ENCODE peak calls at places on chromosomes 11 and 22, in five cellular contexts. One of them, this sample, is unnamed.

GRCh38 chr11:65528819-65529350 is 4.0 kb downstream of the SCYL1 start:
- DNase-seq in CD4-positive, alpha-beta T cell: no peak
- DNase-seq in testis: no peak
- DNase-seq in spleen: no peak
- DNase-seq in endodermal cell: no peak
- DNase-seq in this sample: no peak

GRCh38 chr11:90737328-90738050 is 514.6 kb upstream of the CHORDC1 start:
- DNase-seq in spleen: no peak
- DNase-seq in testis: no peak
- DNase-seq in endodermal cell: peak; percentile 48
- DNase-seq in CD4-positive, alpha-beta T cell: no peak
- DNase-seq in this sample: no peak

GRCh38 chr11:122167100-122167499 is 51.1 kb upstream of the BLID start:
- DNase-seq in endodermal cell: no peak
- DNase-seq in spleen: no peak
- DNase-seq in CD4-positive, alpha-beta T cell: no peak
- DNase-seq in testis: no peak
- DNase-seq in this sample: no peak

GRCh38 chr22:21455334-21456089 is 11.7 kb upstream of the TMEM191C start:
- DNase-seq in CD4-positive, alpha-beta T cell: no peak
- DNase-seq in spleen: peak; percentile 63
- DNase-seq in testis: no peak
- DNase-seq in endodermal cell: peak; percentile 50
- DNase-seq in this sample: no peak

GRCh38 chr22:46007003-46007847 is 30.3 kb upstream of the WNT7B start:
- DNase-seq in CD4-positive, alpha-beta T cell: no peak
- DNase-seq in endodermal cell: no peak
- DNase-seq in testis: peak; percentile 50
- DNase-seq in spleen: peak; percentile 89
- DNase-seq in this sample: no peak

GRCh38 chr11:115193931-115194797 is 310.1 kb downstream of the CADM1 start:
- DNase-seq in testis: peak; percentile 63
- DNase-seq in endodermal cell: no peak
- DNase-seq in spleen: no peak
- DNase-seq in CD4-positive, alpha-beta T cell: no peak
- DNase-seq in this sample: no peak

GRCh38 chr11:71184421-71185210 is 67.8 kb downstream of the SHANK2 start:
- DNase-seq in spleen: peak; percentile 55
- DNase-seq in testis: no peak
- DNase-seq in endodermal cell: no peak
- DNase-seq in CD4-positive, alpha-beta T cell: no peak
- DNase-seq in this sample: no peak

GRCh38 chr11:14620027-14620511 is 23.5 kb upstream of the PDE3B start:
- DNase-seq in testis: no peak
- DNase-seq in CD4-positive, alpha-beta T cell: no peak
- DNase-seq in endodermal cell: no peak
- DNase-seq in spleen: no peak
- DNase-seq in this sample: no peak

GRCh38 chr11:28833670-28834069 is 725.5 kb downstream of the METTL15 start:
- DNase-seq in CD4-positive, alpha-beta T cell: no peak
- DNase-seq in endodermal cell: no peak
- DNase-seq in testis: no peak
- DNase-seq in spleen: no peak
- DNase-seq in this sample: no peak

GRCh38 chr11:114076974-114077373 is 17.5 kb downstream of the ZBTB16 start:
- DNase-seq in endodermal cell: peak; percentile 58
- DNase-seq in CD4-positive, alpha-beta T cell: no peak
- DNase-seq in spleen: no peak
- DNase-seq in testis: no peak
- DNase-seq in this sample: no peak

GRCh38 chr11:116454951-116455350 is 317.8 kb downstream of the BUD13 start:
- DNase-seq in spleen: no peak
- DNase-seq in testis: no peak
- DNase-seq in endodermal cell: no peak
- DNase-seq in CD4-positive, alpha-beta T cell: no peak
- DNase-seq in this sample: no peak

GRCh38 chr11:119572481-119573424 is 149.8 kb upstream of the THY1 start:
- DNase-seq in endodermal cell: peak; percentile 75
- DNase-seq in CD4-positive, alpha-beta T cell: no peak
- DNase-seq in testis: no peak
- DNase-seq in spleen: no peak
- DNase-seq in this sample: no peak

GRCh38 chr22:46604306-46604690 is 15.9 kb upstream of the GRAMD4 start:
- DNase-seq in spleen: no peak
- DNase-seq in CD4-positive, alpha-beta T cell: no peak
- DNase-seq in endodermal cell: no peak
- DNase-seq in testis: peak; percentile 51
- DNase-seq in this sample: no peak

GRCh38 chr22:24836282-24836681 is 30.3 kb downstream of the SGSM1 start:
- DNase-seq in testis: no peak
- DNase-seq in CD4-positive, alpha-beta T cell: no peak
- DNase-seq in endodermal cell: no peak
- DNase-seq in spleen: no peak
- DNase-seq in this sample: no peak

GRCh38 chr11:61891331-61892084 is at the start of gene FADS3:
- DNase-seq in CD4-positive, alpha-beta T cell: peak; percentile 22
- DNase-seq in spleen: peak; percentile 94
- DNase-seq in testis: peak; percentile 88
- DNase-seq in endodermal cell: peak; percentile 96
- DNase-seq in this sample: peak; percentile 70

GRCh38 chr22:45218974-45219373 is 21.7 kb downstream of the KIAA0930 start:
- DNase-seq in spleen: no peak
- DNase-seq in testis: no peak
- DNase-seq in CD4-positive, alpha-beta T cell: no peak
- DNase-seq in endodermal cell: no peak
- DNase-seq in this sample: no peak

GRCh38 chr11:31809857-31810778 is 1.0 kb downstream of the PAX6 start:
- DNase-seq in endodermal cell: peak; percentile 85
- DNase-seq in spleen: peak; percentile 76
- DNase-seq in CD4-positive, alpha-beta T cell: no peak
- DNase-seq in testis: no peak
- DNase-seq in this sample: no peak

GRCh38 chr11:67033661-67034166 is 10.8 kb downstream of the SYT12 start:
- DNase-seq in endodermal cell: peak; percentile 24
- DNase-seq in testis: no peak
- DNase-seq in CD4-positive, alpha-beta T cell: no peak
- DNase-seq in spleen: no peak
- DNase-seq in this sample: no peak

GRCh38 chr22:21009638-21010425 is 5.1 kb upstream of the P2RX6 start:
- DNase-seq in CD4-positive, alpha-beta T cell: no peak
- DNase-seq in endodermal cell: peak; percentile 85
- DNase-seq in spleen: no peak
- DNase-seq in testis: peak; percentile 66
- DNase-seq in this sample: no peak

GRCh38 chr22:49331223-49331815 is 496.4 kb downstream of the BRD1 start:
- DNase-seq in testis: no peak
- DNase-seq in CD4-positive, alpha-beta T cell: no peak
- DNase-seq in endodermal cell: peak; percentile 13
- DNase-seq in spleen: peak; percentile 43
- DNase-seq in this sample: no peak

GRCh38 chr22:30025187-30025586 is 55.1 kb upstream of the HORMAD2 start:
- DNase-seq in endodermal cell: no peak
- DNase-seq in spleen: no peak
- DNase-seq in testis: no peak
- DNase-seq in CD4-positive, alpha-beta T cell: no peak
- DNase-seq in this sample: no peak

GRCh38 chr11:96114178-96115070 is 190.5 kb upstream of the MTMR2 start:
- DNase-seq in spleen: no peak
- DNase-seq in testis: no peak
- DNase-seq in endodermal cell: no peak
- DNase-seq in CD4-positive, alpha-beta T cell: no peak
- DNase-seq in this sample: no peak

GRCh38 chr22:24521791-24522245 is 26.7 kb downstream of the UPB1 start:
- DNase-seq in spleen: no peak
- DNase-seq in testis: peak; percentile 28
- DNase-seq in CD4-positive, alpha-beta T cell: no peak
- DNase-seq in endodermal cell: peak; percentile 92
- DNase-seq in this sample: no peak

GRCh38 chr11:43983221-43983795 is 40.9 kb downstream of the C11orf96 start:
- DNase-seq in CD4-positive, alpha-beta T cell: no peak
- DNase-seq in spleen: no peak
- DNase-seq in endodermal cell: no peak
- DNase-seq in testis: no peak
- DNase-seq in this sample: no peak

GRCh38 chr11:43984039-43984438 is 41.6 kb downstream of the C11orf96 start:
- DNase-seq in testis: no peak
- DNase-seq in CD4-positive, alpha-beta T cell: no peak
- DNase-seq in spleen: no peak
- DNase-seq in endodermal cell: no peak
- DNase-seq in this sample: no peak

GRCh38 chr11:43985386-43985752 is 42.9 kb downstream of the C11orf96 start:
- DNase-seq in testis: no peak
- DNase-seq in CD4-positive, alpha-beta T cell: no peak
- DNase-seq in spleen: no peak
- DNase-seq in endodermal cell: no peak
- DNase-seq in this sample: no peak

GRCh38 chr11:43986327-43986726 is 43.9 kb downstream of the C11orf96 start:
- DNase-seq in CD4-positive, alpha-beta T cell: no peak
- DNase-seq in endodermal cell: no peak
- DNase-seq in spleen: no peak
- DNase-seq in testis: no peak
- DNase-seq in this sample: no peak

DNA sequence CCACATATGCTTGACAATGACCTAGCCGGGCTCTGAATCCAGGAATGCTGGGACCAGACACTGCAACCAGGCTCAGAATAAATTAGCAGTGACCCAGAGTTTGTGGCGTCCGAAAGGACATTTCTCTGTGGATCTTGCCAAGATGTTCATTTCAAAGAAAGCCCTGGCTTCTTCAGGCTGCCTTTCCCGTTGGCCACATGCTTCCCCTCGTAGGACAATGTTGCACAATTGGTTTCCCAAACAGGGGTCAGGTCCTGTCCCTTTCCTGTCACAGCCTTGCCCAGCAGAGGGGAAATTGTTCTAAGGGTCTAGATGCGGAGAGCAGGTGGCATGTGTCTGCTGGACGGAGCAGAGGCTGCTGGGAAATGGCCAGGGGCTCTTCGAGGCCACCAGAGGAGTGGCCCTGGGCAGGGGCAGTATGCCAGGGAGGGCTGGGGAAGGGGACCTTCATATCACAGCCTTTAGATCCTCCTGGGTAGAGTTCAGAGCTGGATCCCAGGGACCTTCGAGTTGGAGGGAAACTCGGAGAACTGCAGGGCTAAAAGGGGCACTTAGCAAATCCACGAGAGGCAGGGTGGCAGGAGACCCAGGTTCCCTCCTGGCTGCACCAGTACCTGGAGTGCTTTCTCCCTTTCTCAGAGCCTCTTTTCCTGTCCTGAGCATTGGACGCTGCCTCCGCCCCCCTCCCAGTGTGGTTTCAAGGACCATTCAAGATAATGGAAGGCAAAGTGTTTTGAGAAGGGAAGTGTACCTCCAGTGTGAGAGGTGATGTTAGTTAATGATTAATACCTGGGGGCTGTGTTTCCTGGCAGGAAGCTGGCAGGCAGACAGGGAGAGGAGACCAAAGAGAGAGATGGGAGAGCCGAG is 42.3 kb downstream of the C11orf96 start:
- DNase-seq in spleen: no peak
- DNase-seq in endodermal cell: no peak
- DNase-seq in testis: no peak
- DNase-seq in CD4-positive, alpha-beta T cell: no peak
- DNase-seq in this sample: no peak
- H3K27ac ChIP-seq in spleen: peak overlapping the region; percentile 32
- H3K27ac ChIP-seq in endodermal cell: no peak overlapping the region
- H3K27ac ChIP-seq in testis: no peak overlapping the region
- H3K27ac ChIP-seq in CD4-positive, alpha-beta T cell: no peak overlapping the region
- H3K27ac ChIP-seq in this sample: no peak overlapping the region

DNA sequence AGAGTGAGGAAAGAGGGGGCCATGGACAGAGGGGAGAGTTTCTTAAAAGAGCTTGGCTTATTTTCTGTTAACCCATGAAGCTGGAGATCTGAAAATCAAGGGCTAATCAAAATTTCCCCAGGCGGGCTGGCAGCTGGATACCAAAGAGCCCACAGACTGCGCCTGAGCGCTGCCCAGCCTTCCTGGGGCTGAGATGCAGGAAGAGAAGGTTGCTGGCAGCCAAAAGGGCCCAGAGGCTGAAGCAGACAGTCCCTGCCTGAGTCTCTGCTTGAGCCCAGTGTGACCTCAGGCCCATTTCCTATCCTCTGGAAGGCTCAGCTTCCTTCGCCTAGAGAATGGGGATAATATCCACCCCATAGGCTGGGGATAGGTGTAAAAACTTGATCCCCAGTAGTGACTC is 49.1 kb downstream of the ARRB1 start:
- DNase-seq in spleen: no peak
- DNase-seq in CD4-positive, alpha-beta T cell: no peak
- DNase-seq in testis: no peak
- DNase-seq in endodermal cell: no peak
- DNase-seq in this sample: no peak
- H3K27ac ChIP-seq in spleen: no peak overlapping the region
- H3K27ac ChIP-seq in CD4-positive, alpha-beta T cell: no peak overlapping the region
- H3K27ac ChIP-seq in testis: no peak overlapping the region
- H3K27ac ChIP-seq in endodermal cell: no peak overlapping the region
- H3K27ac ChIP-seq in this sample: no peak overlapping the region

DNA sequence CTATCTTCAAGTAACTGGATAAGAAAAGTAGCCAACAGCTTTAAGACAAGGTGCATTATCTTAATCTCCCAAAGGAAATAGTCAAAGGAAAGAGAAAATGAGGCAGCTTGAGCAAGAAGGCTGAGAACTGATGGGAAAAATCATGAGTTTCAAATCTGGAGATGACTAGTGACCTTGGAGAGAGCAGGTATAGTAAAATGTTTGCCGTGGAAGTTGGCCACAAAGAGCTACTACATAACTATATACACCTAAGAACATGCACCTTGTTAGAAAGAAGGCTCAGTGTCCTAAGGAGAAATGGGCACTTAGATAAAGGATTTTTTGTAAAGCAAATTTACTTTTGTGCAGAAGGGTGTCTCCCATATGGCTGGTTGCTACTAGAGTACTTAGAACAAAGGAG is 80.8 kb upstream of the FSHB start:
- DNase-seq in CD4-positive, alpha-beta T cell: no peak
- DNase-seq in testis: no peak
- DNase-seq in endodermal cell: no peak
- DNase-seq in spleen: no peak
- DNase-seq in this sample: no peak
- H3K27ac ChIP-seq in CD4-positive, alpha-beta T cell: no peak overlapping the region
- H3K27ac ChIP-seq in testis: no peak overlapping the region
- H3K27ac ChIP-seq in endodermal cell: no peak overlapping the region
- H3K27ac ChIP-seq in spleen: no peak overlapping the region
- H3K27ac ChIP-seq in this sample: no peak overlapping the region

DNA sequence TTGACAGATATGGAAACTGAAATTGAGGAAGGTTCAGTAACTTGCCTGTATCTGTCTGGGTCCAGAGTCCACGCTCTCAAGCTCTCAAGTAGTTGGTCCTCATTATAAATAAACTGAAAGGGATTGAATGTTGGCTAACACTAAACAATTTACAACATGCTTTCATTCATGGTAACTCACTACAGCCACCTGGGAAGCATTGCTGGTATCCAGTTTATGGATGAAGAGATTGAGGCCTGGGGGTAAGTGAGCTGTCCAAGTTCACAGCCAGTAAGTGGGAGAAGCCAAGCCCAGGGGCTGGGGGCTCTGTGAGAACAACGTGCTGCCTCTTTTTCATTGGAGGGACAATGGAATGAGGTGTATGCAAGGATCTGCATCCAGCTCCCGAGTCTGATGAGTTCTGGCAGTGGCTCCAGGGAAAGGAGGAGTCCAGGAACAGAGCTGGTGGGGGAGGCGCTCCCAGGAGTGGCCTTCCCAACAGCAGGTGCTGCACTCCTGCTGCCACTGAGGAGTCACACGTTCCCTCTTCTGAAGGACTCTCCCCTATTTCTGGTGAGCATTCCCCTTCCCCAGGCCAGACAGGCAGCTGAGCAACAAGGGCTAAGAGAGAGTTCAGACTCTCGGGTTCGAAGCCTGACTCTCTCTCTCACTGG is 175.8 kb downstream of the CSNK2A3 start:
- DNase-seq in CD4-positive, alpha-beta T cell: no peak
- DNase-seq in endodermal cell: no peak
- DNase-seq in testis: no peak
- DNase-seq in spleen: no peak
- DNase-seq in this sample: no peak
- H3K27ac ChIP-seq in CD4-positive, alpha-beta T cell: no peak overlapping the region
- H3K27ac ChIP-seq in endodermal cell: no peak overlapping the region
- H3K27ac ChIP-seq in testis: no peak overlapping the region
- H3K27ac ChIP-seq in spleen: no peak overlapping the region
- H3K27ac ChIP-seq in this sample: no peak overlapping the region